ENCODE peak calls at places on chromosomes 5 and 9, in six cellular contexts. One of them, this sample, is unnamed.

GRCh38 chr5:75050415-75050814 is 1.9 kb downstream of the GCNT4 start:
- DNase-seq in CD4-positive, CD25-positive, alpha-beta regulatory T cell: peak
- DNase-seq in GM23338: peak
- DNase-seq in brain microvascular endothelial cell: no peak
- DNase-seq in foreskin fibroblast: peak
- DNase-seq in tibial artery: no peak
- DNase-seq in this sample: no peak

GRCh38 chr9:124869986-124870560 is 8.1 kb downstream of the ARPC5L start:
- DNase-seq in CD4-positive, CD25-positive, alpha-beta regulatory T cell: peak
- DNase-seq in GM23338: no peak
- DNase-seq in brain microvascular endothelial cell: peak
- DNase-seq in foreskin fibroblast: peak
- DNase-seq in tibial artery: no peak
- DNase-seq in this sample: no peak

GRCh38 chr9:38284768-38285080 is 107.8 kb upstream of the ALDH1B1 start:
- DNase-seq in CD4-positive, CD25-positive, alpha-beta regulatory T cell: no peak
- DNase-seq in GM23338: peak
- DNase-seq in brain microvascular endothelial cell: no peak
- DNase-seq in foreskin fibroblast: no peak
- DNase-seq in tibial artery: no peak
- DNase-seq in this sample: no peak

GRCh38 chr5:111805071-111805470 is 48.1 kb upstream of the NREP start:
- DNase-seq in CD4-positive, CD25-positive, alpha-beta regulatory T cell: no peak
- DNase-seq in GM23338: no peak
- DNase-seq in brain microvascular endothelial cell: no peak
- DNase-seq in foreskin fibroblast: no peak
- DNase-seq in tibial artery: no peak
- DNase-seq in this sample: no peak

GRCh38 chr9:16150938-16151650 is 598.3 kb downstream of the CCDC171 start:
- DNase-seq in CD4-positive, CD25-positive, alpha-beta regulatory T cell: no peak
- DNase-seq in GM23338: no peak
- DNase-seq in brain microvascular endothelial cell: no peak
- DNase-seq in foreskin fibroblast: no peak
- DNase-seq in tibial artery: no peak
- DNase-seq in this sample: no peak

GRCh38 chr9:127754761-127755557 is 19.9 kb upstream of the TOR2A start:
- DNase-seq in CD4-positive, CD25-positive, alpha-beta regulatory T cell: no peak
- DNase-seq in GM23338: peak
- DNase-seq in brain microvascular endothelial cell: no peak
- DNase-seq in foreskin fibroblast: no peak
- DNase-seq in tibial artery: no peak
- DNase-seq in this sample: no peak

GRCh38 chr5:10307206-10308148 is at the start of gene CMBL:
- DNase-seq in CD4-positive, CD25-positive, alpha-beta regulatory T cell: no peak
- DNase-seq in GM23338: peak
- DNase-seq in brain microvascular endothelial cell: peak
- DNase-seq in foreskin fibroblast: peak
- DNase-seq in tibial artery: peak
- DNase-seq in this sample: no peak

GRCh38 chr5:170277953-170278352 is 19.6 kb downstream of the LCP2 start:
- DNase-seq in CD4-positive, CD25-positive, alpha-beta regulatory T cell: no peak
- DNase-seq in GM23338: peak
- DNase-seq in brain microvascular endothelial cell: no peak
- DNase-seq in foreskin fibroblast: no peak
- DNase-seq in tibial artery: no peak
- DNase-seq in this sample: no peak

GRCh38 chr9:2800385-2801179 is 43.3 kb downstream of the PUM3 start:
- DNase-seq in CD4-positive, CD25-positive, alpha-beta regulatory T cell: no peak
- DNase-seq in GM23338: no peak
- DNase-seq in brain microvascular endothelial cell: no peak
- DNase-seq in foreskin fibroblast: peak
- DNase-seq in tibial artery: no peak
- DNase-seq in this sample: no peak

GRCh38 chr9:32644698-32645097 is 9.2 kb upstream of the TAF1L start:
- DNase-seq in CD4-positive, CD25-positive, alpha-beta regulatory T cell: no peak
- DNase-seq in GM23338: no peak
- DNase-seq in brain microvascular endothelial cell: peak
- DNase-seq in foreskin fibroblast: peak
- DNase-seq in tibial artery: no peak
- DNase-seq in this sample: peak

GRCh38 chr5:172533399-172534228 is 79.3 kb upstream of the SH3PXD2B start:
- DNase-seq in CD4-positive, CD25-positive, alpha-beta regulatory T cell: no peak
- DNase-seq in GM23338: no peak
- DNase-seq in brain microvascular endothelial cell: no peak
- DNase-seq in foreskin fibroblast: peak
- DNase-seq in tibial artery: no peak
- DNase-seq in this sample: no peak

GRCh38 chr5:126488362-126489065 is 65.3 kb downstream of the GRAMD2B start:
- DNase-seq in CD4-positive, CD25-positive, alpha-beta regulatory T cell: no peak
- DNase-seq in GM23338: no peak
- DNase-seq in brain microvascular endothelial cell: no peak
- DNase-seq in foreskin fibroblast: no peak
- DNase-seq in tibial artery: no peak
- DNase-seq in this sample: no peak

GRCh38 chr5:180612683-180613082 is 21.4 kb upstream of the SCGB3A1 start:
- DNase-seq in CD4-positive, CD25-positive, alpha-beta regulatory T cell: no peak
- DNase-seq in GM23338: no peak
- DNase-seq in brain microvascular endothelial cell: no peak
- DNase-seq in foreskin fibroblast: no peak
- DNase-seq in tibial artery: no peak
- DNase-seq in this sample: no peak

GRCh38 chr5:139091439-139092156 is 106.6 kb downstream of the SIL1 start:
- DNase-seq in CD4-positive, CD25-positive, alpha-beta regulatory T cell: no peak
- DNase-seq in GM23338: no peak
- DNase-seq in brain microvascular endothelial cell: no peak
- DNase-seq in foreskin fibroblast: peak
- DNase-seq in tibial artery: no peak
- DNase-seq in this sample: no peak

GRCh38 chr5:132850066-132850465 is 16.2 kb downstream of the GDF9 start:
- DNase-seq in CD4-positive, CD25-positive, alpha-beta regulatory T cell: no peak
- DNase-seq in GM23338: no peak
- DNase-seq in brain microvascular endothelial cell: peak
- DNase-seq in foreskin fibroblast: peak
- DNase-seq in tibial artery: no peak
- DNase-seq in this sample: no peak

GRCh38 chr5:96649938-96650540 is 12.1 kb upstream of the CAST start:
- DNase-seq in CD4-positive, CD25-positive, alpha-beta regulatory T cell: no peak
- DNase-seq in GM23338: no peak
- DNase-seq in brain microvascular endothelial cell: no peak
- DNase-seq in foreskin fibroblast: no peak
- DNase-seq in tibial artery: no peak
- DNase-seq in this sample: no peak

GRCh38 chr9:137467896-137468295 is 8.8 kb upstream of the NSMF start:
- DNase-seq in CD4-positive, CD25-positive, alpha-beta regulatory T cell: no peak
- DNase-seq in GM23338: no peak
- DNase-seq in brain microvascular endothelial cell: no peak
- DNase-seq in foreskin fibroblast: no peak
- DNase-seq in tibial artery: peak
- DNase-seq in this sample: no peak

GRCh38 chr5:142129447-142129846 is 20.9 kb downstream of the NDFIP1 start:
- DNase-seq in CD4-positive, CD25-positive, alpha-beta regulatory T cell: no peak
- DNase-seq in GM23338: no peak
- DNase-seq in brain microvascular endothelial cell: no peak
- DNase-seq in foreskin fibroblast: no peak
- DNase-seq in tibial artery: no peak
- DNase-seq in this sample: no peak

GRCh38 chr5:26486631-26487030 is 551.8 kb downstream of the CDH9 start:
- DNase-seq in CD4-positive, CD25-positive, alpha-beta regulatory T cell: no peak
- DNase-seq in GM23338: no peak
- DNase-seq in brain microvascular endothelial cell: no peak
- DNase-seq in foreskin fibroblast: no peak
- DNase-seq in tibial artery: no peak
- DNase-seq in this sample: no peak

GRCh38 chr9:89357331-89358197 is 39.3 kb downstream of the SECISBP2 start:
- DNase-seq in CD4-positive, CD25-positive, alpha-beta regulatory T cell: no peak
- DNase-seq in GM23338: no peak
- DNase-seq in brain microvascular endothelial cell: no peak
- DNase-seq in foreskin fibroblast: no peak
- DNase-seq in tibial artery: no peak
- DNase-seq in this sample: no peak

GRCh38 chr9:113580041-113580953 is 116.8 kb downstream of the RGS3 start:
- DNase-seq in CD4-positive, CD25-positive, alpha-beta regulatory T cell: peak
- DNase-seq in GM23338: no peak
- DNase-seq in brain microvascular endothelial cell: no peak
- DNase-seq in foreskin fibroblast: peak
- DNase-seq in tibial artery: peak
- DNase-seq in this sample: no peak

GRCh38 chr9:35771943-35772342 is 17.9 kb upstream of the MSMP start:
- DNase-seq in CD4-positive, CD25-positive, alpha-beta regulatory T cell: no peak
- DNase-seq in GM23338: no peak
- DNase-seq in brain microvascular endothelial cell: no peak
- DNase-seq in foreskin fibroblast: no peak
- DNase-seq in tibial artery: no peak
- DNase-seq in this sample: no peak

GRCh38 chr9:5493597-5494511 is 16.5 kb upstream of the PDCD1LG2 start:
- DNase-seq in CD4-positive, CD25-positive, alpha-beta regulatory T cell: no peak
- DNase-seq in GM23338: no peak
- DNase-seq in brain microvascular endothelial cell: peak
- DNase-seq in foreskin fibroblast: peak
- DNase-seq in tibial artery: no peak
- DNase-seq in this sample: peak

GRCh38 chr9:85349046-85349445 is 392.7 kb downstream of the AGTPBP1 start:
- DNase-seq in CD4-positive, CD25-positive, alpha-beta regulatory T cell: no peak
- DNase-seq in GM23338: no peak
- DNase-seq in brain microvascular endothelial cell: no peak
- DNase-seq in foreskin fibroblast: no peak
- DNase-seq in tibial artery: no peak
- DNase-seq in this sample: no peak

GRCh38 chr5:7886849-7887460 is 18.0 kb downstream of the MTRR start:
- DNase-seq in CD4-positive, CD25-positive, alpha-beta regulatory T cell: no peak
- DNase-seq in GM23338: peak
- DNase-seq in brain microvascular endothelial cell: no peak
- DNase-seq in foreskin fibroblast: peak
- DNase-seq in tibial artery: no peak
- DNase-seq in this sample: no peak

GRCh38 chr9:22054076-22054475 is 45.0 kb upstream of the CDKN2B start:
- DNase-seq in CD4-positive, CD25-positive, alpha-beta regulatory T cell: no peak
- DNase-seq in GM23338: no peak
- DNase-seq in brain microvascular endothelial cell: peak
- DNase-seq in foreskin fibroblast: no peak
- DNase-seq in tibial artery: no peak
- DNase-seq in this sample: no peak

GRCh38 chr9:69388596-69388995 is 63.6 kb downstream of the ENTREP1 start:
- DNase-seq in CD4-positive, CD25-positive, alpha-beta regulatory T cell: no peak
- DNase-seq in GM23338: no peak
- DNase-seq in brain microvascular endothelial cell: no peak
- DNase-seq in foreskin fibroblast: no peak
- DNase-seq in tibial artery: no peak
- DNase-seq in this sample: no peak

GRCh38 chr9:18604971-18605370 is 131.0 kb downstream of the ADAMTSL1 start:
- DNase-seq in CD4-positive, CD25-positive, alpha-beta regulatory T cell: no peak
- DNase-seq in GM23338: no peak
- DNase-seq in brain microvascular endothelial cell: no peak
- DNase-seq in foreskin fibroblast: no peak
- DNase-seq in tibial artery: no peak
- DNase-seq in this sample: no peak

GRCh38 chr9:18608371-18608770 is 134.4 kb downstream of the ADAMTSL1 start:
- DNase-seq in CD4-positive, CD25-positive, alpha-beta regulatory T cell: no peak
- DNase-seq in GM23338: no peak
- DNase-seq in brain microvascular endothelial cell: no peak
- DNase-seq in foreskin fibroblast: no peak
- DNase-seq in tibial artery: no peak
- DNase-seq in this sample: no peak

GRCh38 chr9:18605763-18606162 is 131.8 kb downstream of the ADAMTSL1 start:
- DNase-seq in CD4-positive, CD25-positive, alpha-beta regulatory T cell: no peak
- DNase-seq in GM23338: no peak
- DNase-seq in brain microvascular endothelial cell: peak
- DNase-seq in foreskin fibroblast: peak
- DNase-seq in tibial artery: peak
- DNase-seq in this sample: no peak

GRCh38 chr9:18606281-18606680 is 132.3 kb downstream of the ADAMTSL1 start:
- DNase-seq in CD4-positive, CD25-positive, alpha-beta regulatory T cell: no peak
- DNase-seq in GM23338: no peak
- DNase-seq in brain microvascular endothelial cell: no peak
- DNase-seq in foreskin fibroblast: peak
- DNase-seq in tibial artery: no peak
- DNase-seq in this sample: no peak

GRCh38 chr9:18606831-18607230 is 132.9 kb downstream of the ADAMTSL1 start:
- DNase-seq in CD4-positive, CD25-positive, alpha-beta regulatory T cell: no peak
- DNase-seq in GM23338: peak
- DNase-seq in brain microvascular endothelial cell: peak
- DNase-seq in foreskin fibroblast: no peak
- DNase-seq in tibial artery: no peak
- DNase-seq in this sample: no peak
- H3K4me3 ChIP-seq in CD4-positive, CD25-positive, alpha-beta regulatory T cell: no peak
- H3K4me3 ChIP-seq in GM23338: no peak
- H3K4me3 ChIP-seq in brain microvascular endothelial cell: no peak
- H3K4me3 ChIP-seq in foreskin fibroblast: no peak
- H3K4me3 ChIP-seq in tibial artery: no peak
- H3K4me3 ChIP-seq in this sample: no peak

DNA sequence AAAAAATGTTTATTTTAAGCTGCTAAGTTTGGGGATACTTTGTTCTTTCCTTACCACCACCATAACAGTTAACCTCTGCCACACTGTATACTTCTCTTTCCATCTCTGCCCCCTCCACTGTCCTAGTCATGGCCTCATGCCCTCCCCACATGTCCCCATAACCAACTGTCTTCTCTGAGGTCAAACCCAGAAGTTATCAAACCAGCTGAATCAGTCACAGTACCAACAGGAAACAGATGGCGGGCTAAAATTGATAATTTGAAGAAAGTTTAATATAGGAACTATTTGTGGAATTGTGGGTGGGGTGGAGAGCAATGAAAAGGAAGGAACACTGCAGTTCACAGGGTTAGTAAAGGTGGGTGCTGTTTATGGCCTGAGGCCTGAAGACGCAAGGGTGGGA is 5.7 kb upstream of the DCTN4 start:
- DNase-seq in CD4-positive, CD25-positive, alpha-beta regulatory T cell: no peak
- DNase-seq in GM23338: no peak
- DNase-seq in brain microvascular endothelial cell: no peak
- DNase-seq in foreskin fibroblast: no peak
- DNase-seq in tibial artery: no peak
- DNase-seq in this sample: no peak
- H3K4me3 ChIP-seq in CD4-positive, CD25-positive, alpha-beta regulatory T cell: no peak
- H3K4me3 ChIP-seq in GM23338: no peak
- H3K4me3 ChIP-seq in brain microvascular endothelial cell: no peak
- H3K4me3 ChIP-seq in foreskin fibroblast: no peak
- H3K4me3 ChIP-seq in tibial artery: no peak
- H3K4me3 ChIP-seq in this sample: no peak

GRCh38 chr5:177431317-177432142 is 5.1 kb downstream of the GRK6 start:
- DNase-seq in CD4-positive, CD25-positive, alpha-beta regulatory T cell: peak
- DNase-seq in GM23338: no peak
- DNase-seq in brain microvascular endothelial cell: no peak
- DNase-seq in foreskin fibroblast: no peak
- DNase-seq in tibial artery: no peak
- DNase-seq in this sample: no peak
- H3K4me3 ChIP-seq in CD4-positive, CD25-positive, alpha-beta regulatory T cell: peak
- H3K4me3 ChIP-seq in GM23338: no peak
- H3K4me3 ChIP-seq in brain microvascular endothelial cell: no peak
- H3K4me3 ChIP-seq in foreskin fibroblast: no peak
- H3K4me3 ChIP-seq in tibial artery: no peak
- H3K4me3 ChIP-seq in this sample: no peak

DNA sequence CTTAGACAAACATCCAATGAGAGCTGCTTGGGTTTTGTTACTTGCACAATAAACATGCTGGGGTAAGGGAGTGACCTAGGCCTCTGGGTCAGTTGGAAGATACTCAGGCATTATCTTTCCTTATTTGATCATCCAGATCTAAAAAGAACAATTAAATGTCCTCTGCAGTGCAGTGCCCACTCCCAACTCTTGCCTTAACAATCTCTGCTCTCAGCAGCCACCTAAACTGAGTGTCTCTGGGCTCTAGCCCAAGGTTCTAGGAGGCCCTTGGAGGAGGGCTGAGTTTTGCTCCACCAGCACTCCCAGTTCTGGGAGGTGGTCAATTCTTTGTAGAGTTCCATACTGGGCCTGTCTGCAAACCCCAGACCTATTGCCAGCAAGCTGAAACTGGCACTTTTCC is 1.8 kb downstream of the MCIDAS start:
- DNase-seq in CD4-positive, CD25-positive, alpha-beta regulatory T cell: no peak
- DNase-seq in GM23338: no peak
- DNase-seq in brain microvascular endothelial cell: no peak
- DNase-seq in foreskin fibroblast: no peak
- DNase-seq in tibial artery: no peak
- DNase-seq in this sample: no peak
- H3K4me3 ChIP-seq in CD4-positive, CD25-positive, alpha-beta regulatory T cell: no peak
- H3K4me3 ChIP-seq in GM23338: no peak
- H3K4me3 ChIP-seq in brain microvascular endothelial cell: no peak
- H3K4me3 ChIP-seq in foreskin fibroblast: no peak
- H3K4me3 ChIP-seq in tibial artery: no peak
- H3K4me3 ChIP-seq in this sample: no peak

This sample was measured in keratinocyte.